ENCODE peak calls at places on chromosomes 12 and 14, in ten cellular contexts. B is naive thymus-derived CD4-positive, alpha-beta T cell; K is lower lobe of right lung; J is hepatocyte; S is A673; W is psoas muscle; Z is cardiac muscle cell; H is prostate gland; U is pancreas; V is fibroblast of lung. A is an unnamed sample. For H3K36me3 and H3K9me3, the result is how much of the 10 kb centered on the place peaks cover.

GRCh38 chr12:132385923-132386751 is 56.7 kb upstream of the GALNT9 start:
- DNase-seq in V (no peak), W (no peak), K (peak), Z (no peak), B (no peak), H (no peak), S (no peak), U (peak), J (no peak), A (no peak)

GRCh38 chr12:92193063-92193462 is 47.4 kb upstream of the BTG1 start:
- DNase-seq in J (no peak), W (no peak), U (no peak), K (no peak), B (no peak), Z (no peak), H (no peak), V (no peak), S (no peak), A (no peak)

GRCh38 chr12:124557518-124558223 is 9.7 kb downstream of the NCOR2 start:
- DNase-seq in Z (no peak), J (no peak), U (no peak), S (no peak), V (no peak), W (no peak), K (no peak), B (no peak), H (no peak), A (no peak)

GRCh38 chr12:9050521-9051155 is 61.3 kb downstream of the KLRG1 start:
- DNase-seq in K (no peak), H (no peak), J (no peak), B (no peak), S (no peak), U (no peak), V (no peak), W (no peak), Z (no peak), A (no peak)

GRCh38 chr12:93006655-93007208 is 77.6 kb upstream of the EEA1 start:
- DNase-seq in S (peak), J (no peak), W (no peak), Z (no peak), B (no peak), U (no peak), K (no peak), H (no peak), V (no peak), A (no peak)

GRCh38 chr12:42716521-42716920 is 127.0 kb upstream of the PRICKLE1 start:
- DNase-seq in V (peak), Z (peak), K (no peak), B (no peak), H (no peak), U (no peak), S (no peak), W (peak), J (no peak), A (no peak)

GRCh38 chr14:45185110-45185814 is 49.5 kb downstream of the FANCM start:
- DNase-seq in W (no peak), U (no peak), J (no peak), K (no peak), Z (no peak), B (no peak), S (no peak), H (no peak), V (peak), A (no peak)

GRCh38 chr14:50805396-50805795 is 25.6 kb downstream of the NIN start:
- DNase-seq in B (no peak), Z (no peak), S (no peak), H (no peak), V (no peak), U (no peak), J (no peak), W (no peak), K (no peak), A (no peak)

GRCh38 chr14:68987653-68988036 is 8.5 kb upstream of the ACTN1 start:
- DNase-seq in H (no peak), B (no peak), V (no peak), Z (no peak), J (no peak), U (peak), K (no peak), W (no peak), S (peak), A (no peak)

GRCh38 chr12:110636516-110636915 is 22.6 kb downstream of the TCTN1 start:
- DNase-seq in B (no peak), V (no peak), S (no peak), H (no peak), J (no peak), K (no peak), W (no peak), Z (no peak), U (no peak), A (no peak)

GRCh38 chr12:4855121-4855924 is 54.4 kb upstream of the KCNA1 start:
- DNase-seq in B (peak), W (peak), V (peak), K (no peak), H (peak), J (peak), U (no peak), Z (peak), S (peak), A (peak)

GRCh38 chr14:28751467-28752058 is 15.0 kb upstream of the FOXG1 start:
- DNase-seq in U (no peak), S (peak), Z (peak), J (peak), B (no peak), V (peak), H (no peak), K (no peak), W (no peak), A (peak)

GRCh38 chr14:77000340-77001235 is 27.9 kb downstream of the IRF2BPL start:
- DNase-seq in V (peak), Z (peak), J (peak), B (no peak), H (peak), K (no peak), S (peak), U (no peak), W (peak), A (no peak)

GRCh38 chr14:61153914-61154545 is 127.1 kb downstream of the TMEM30B start:
- DNase-seq in B (no peak), K (no peak), J (no peak), S (peak), U (no peak), H (peak), Z (no peak), W (no peak), V (no peak), A (no peak)

GRCh38 chr14:99733221-99733550 is 49.1 kb downstream of the CYP46A1 start:
- DNase-seq in S (no peak), J (no peak), K (no peak), W (no peak), H (no peak), Z (no peak), V (no peak), U (no peak), B (no peak), A (no peak)

GRCh38 chr12:117830471-117830870 is 138.3 kb downstream of the KSR2 start:
- DNase-seq in H (no peak), W (no peak), Z (no peak), U (no peak), V (no peak), K (no peak), J (no peak), S (no peak), B (no peak), A (no peak)

GRCh38 chr12:64696065-64696741 is 63.0 kb downstream of the GNS start:
- DNase-seq in V (peak), U (no peak), J (peak), K (no peak), H (no peak), W (no peak), B (no peak), Z (peak), S (peak), A (no peak)

GRCh38 chr14:100341301-100342031 is 18.3 kb downstream of the SLC25A47 start:
- DNase-seq in K (peak), V (peak), S (no peak), W (no peak), Z (peak), J (peak), H (no peak), U (no peak), B (no peak), A (peak)

GRCh38 chr14:99664636-99665273 is 19.3 kb upstream of the CYP46A1 start:
- DNase-seq in U (no peak), Z (no peak), W (no peak), S (no peak), K (no peak), V (no peak), H (no peak), B (no peak), J (no peak), A (no peak)

GRCh38 chr12:50749459-50749882 is 14.4 kb upstream of the ATF1 start:
- DNase-seq in S (no peak), J (no peak), K (no peak), V (no peak), W (no peak), H (no peak), B (no peak), U (no peak), Z (no peak), A (no peak)

GRCh38 chr12:50750366-50750765 is 13.5 kb upstream of the ATF1 start:
- DNase-seq in U (no peak), B (no peak), W (no peak), S (no peak), J (no peak), Z (no peak), K (no peak), H (no peak), V (no peak), A (no peak)

GRCh38 chr12:50745861-50746260 is 18.0 kb upstream of the ATF1 start:
- DNase-seq in K (no peak), H (no peak), B (no peak), J (no peak), S (no peak), W (no peak), V (no peak), Z (peak), U (no peak), A (no peak)

GRCh38 chr12:50751921-50752721 is 11.8 kb upstream of the ATF1 start:
- DNase-seq in Z (no peak), V (no peak), H (no peak), W (no peak), J (no peak), K (no peak), S (no peak), B (no peak), U (no peak), A (no peak)

GRCh38 chr12:50747817-50748216 is 16.1 kb upstream of the ATF1 start:
- DNase-seq in Z (no peak), W (no peak), J (peak), S (no peak), V (no peak), K (no peak), U (no peak), H (no peak), B (no peak), A (no peak)
- H3K36me3 ChIP-seq in Z (under half), W (half or more), J (under half), S (under half), V (under half), K (half or more), U (under half), H (under half), B (under half), A (under half)

GRCh38 chr12:84247931-84248330 is 664.7 kb downstream of the SLC6A15 start:
- DNase-seq in K (no peak), W (no peak), S (no peak), B (no peak), V (no peak), Z (no peak), U (no peak), H (no peak), J (no peak), A (no peak)
- H3K4me3 ChIP-seq in K (no peak), W (no peak), S (no peak), B (no peak), V (no peak), Z (no peak), U (no peak), H (no peak), J (no peak), A (no peak)

GRCh38 chr14:96011131-96011530 is 28.0 kb upstream of the C14orf132 start:
- DNase-seq in U (no peak), H (no peak), V (no peak), K (no peak), J (no peak), Z (no peak), S (peak), W (no peak), B (no peak), A (no peak)
- H3K9me3 ChIP-seq in U (under half), H (under half), V (under half), K (under half), J (under half), Z (under half), S (under half), W (under half), B (under half), A (under half)

DNA sequence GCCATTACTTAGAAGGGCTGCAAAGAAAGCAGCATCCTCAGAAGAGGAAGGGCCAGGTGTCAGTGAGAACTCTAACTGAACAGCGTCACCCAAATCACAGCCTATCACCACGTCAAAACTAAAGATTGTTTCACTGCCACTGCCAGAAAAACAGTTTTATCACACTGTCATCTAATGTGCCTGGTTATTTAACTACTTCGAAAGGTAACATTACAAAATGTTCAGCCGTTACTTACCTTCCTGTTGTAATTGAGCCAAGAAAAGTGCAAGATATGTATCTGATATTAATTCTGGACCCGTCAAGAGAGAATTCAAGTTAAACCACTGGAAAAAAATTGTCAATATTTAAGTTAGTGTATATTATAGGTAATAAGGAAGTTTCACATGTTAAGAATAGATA is 17.9 kb downstream of the ATXN3 start:
- DNase-seq in B (no peak), V (no peak), W (no peak), H (peak), S (no peak), K (no peak), U (no peak), J (no peak), Z (no peak), A (no peak)
- H3K36me3 ChIP-seq in B (under half), V (under half), W (half or more), H (under half), S (under half), K (half or more), U (under half), J (under half), Z (under half), A (under half)

DNA sequence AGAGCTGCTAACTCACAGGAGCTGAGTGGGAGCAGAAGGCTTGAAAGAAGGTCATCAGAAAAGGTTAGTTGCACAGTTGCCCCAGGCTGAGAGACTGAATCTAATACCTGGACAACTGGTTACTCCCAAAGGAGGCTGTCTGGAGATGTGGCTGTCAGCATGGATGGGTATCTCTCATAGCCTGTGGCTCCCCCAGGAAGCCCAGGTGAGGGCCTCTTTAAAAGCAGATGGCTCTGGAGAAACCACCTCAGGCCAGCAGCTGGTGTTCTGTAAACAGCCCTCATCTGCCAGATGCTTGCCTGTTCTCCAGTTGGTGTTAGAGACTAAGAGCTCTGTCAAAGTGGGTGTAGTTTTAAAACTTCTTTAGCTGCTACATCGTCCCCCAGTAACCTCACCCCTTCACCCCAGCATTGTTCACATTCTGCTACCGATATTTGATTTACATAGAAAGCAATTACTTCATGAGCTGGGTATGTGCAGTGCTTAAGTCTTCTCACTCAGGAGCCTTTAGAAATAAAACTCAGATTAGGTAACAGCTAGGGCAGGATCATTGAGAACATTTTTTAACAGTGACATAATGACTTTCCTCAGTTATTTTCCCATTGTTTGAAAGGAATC is 25.8 kb downstream of the DACT1 start:
- DNase-seq in U (no peak), W (no peak), S (peak), B (no peak), V (peak), J (peak), K (no peak), Z (peak), H (no peak), A (peak)
- H3K4me3 ChIP-seq in U (no peak), W (no peak), S (no peak), B (no peak), V (no peak), J (no peak), K (no peak), Z (no peak), H (no peak), A (no peak)

GRCh38 chr14:85934123-85934885 is 404.4 kb downstream of the FLRT2 start:
- DNase-seq in S (no peak), B (peak), H (no peak), Z (peak), U (no peak), K (peak), V (peak), J (no peak), W (no peak), A (peak)
- H3K9me3 ChIP-seq in S (under half), B (under half), H (under half), Z (under half), U (under half), K (under half), V (under half), J (under half), W (under half), A (under half)

GRCh38 chr12:77681726-77682125 is 149.0 kb upstream of the NAV3 start:
- DNase-seq in U (no peak), Z (no peak), S (no peak), B (no peak), K (no peak), V (no peak), J (no peak), H (no peak), W (no peak), A (no peak)
- H3K36me3 ChIP-seq in U (under half), Z (under half), S (under half), B (under half), K (under half), V (under half), J (under half), H (under half), W (under half), A (under half)

GRCh38 chr14:104108570-104109060 is 23.1 kb downstream of the ASPG start:
- DNase-seq in K (no peak), V (no peak), U (peak), H (no peak), W (peak), Z (no peak), S (no peak), B (no peak), J (no peak), A (no peak)
- H3K4me3 ChIP-seq in K (no peak), V (no peak), U (no peak), H (no peak), W (no peak), Z (no peak), S (no peak), B (no peak), J (no peak), A (no peak)

GRCh38 chr14:101707863-101708620 is 53.5 kb upstream of the PPP2R5C start:
- DNase-seq in B (no peak), U (no peak), Z (no peak), H (no peak), J (no peak), W (no peak), S (no peak), V (no peak), K (no peak), A (no peak)
- H3K9me3 ChIP-seq in B (under half), U (under half), Z (under half), H (under half), J (under half), W (under half), S (under half), V (under half), K (under half), A (under half)